ENCODE peak calls at places on chromosomes 11 and 22, in eight cellular contexts. K is aorta, U is IMR-90, T is fibroblast of mammary gland, A is tibial nerve, I is breast epithelium, F is body of pancreas, W is cardiac fibroblast. O is an unnamed sample.

GRCh38 chr11:132080121-132080520 is 709.7 kb downstream of the NTM start:
- DNase-seq in F (no peak), U (no peak), K (no peak), A (no peak), T (no peak), I (no peak), W (no peak), O (no peak)

GRCh38 chr22:24146791-24147353 is 34.4 kb upstream of the SUSD2 start:
- DNase-seq in I (no peak), K (no peak), T (peak; percentile 77), W (peak; percentile 58), F (peak; percentile 30), A (peak; percentile 24), U (peak; percentile 92), O (no peak)

GRCh38 chr11:76806608-76807205 is 23.6 kb downstream of the TSKU start:
- DNase-seq in A (no peak), K (no peak), W (no peak), U (no peak), I (peak; percentile 7), T (no peak), F (no peak), O (no peak)

GRCh38 chr11:32434387-32435151 is 770 bp downstream of the WT1 start:
- DNase-seq in T (no peak), K (no peak), U (no peak), W (peak; percentile 80), I (no peak), A (no peak), F (no peak), O (no peak)

GRCh38 chr11:1920909-1921575 is 1.5 kb downstream of the TNNT3 start:
- DNase-seq in U (no peak), W (no peak), T (no peak), F (no peak), K (peak; percentile 72), A (no peak), I (no peak), O (no peak)

GRCh38 chr22:37202706-37203105 is 9.6 kb downstream of the SSTR3 start:
- DNase-seq in I (no peak), K (peak; percentile 61), F (no peak), W (no peak), A (no peak), T (no peak), U (no peak), O (no peak)

GRCh38 chr11:70736461-70736860 is 338.1 kb downstream of the CTTN start:
- DNase-seq in F (no peak), I (no peak), U (no peak), W (no peak), K (no peak), T (no peak), A (no peak), O (no peak)

GRCh38 chr11:36035454-36035853 is 91.6 kb downstream of the LDLRAD3 start:
- DNase-seq in W (no peak), F (peak; percentile 27), U (no peak), I (no peak), A (no peak), T (no peak), K (no peak), O (no peak)

GRCh38 chr22:49373289-49373666 is 454.4 kb downstream of the BRD1 start:
- DNase-seq in T (no peak), A (no peak), I (no peak), K (no peak), U (no peak), W (no peak), F (no peak), O (no peak)

GRCh38 chr22:40348025-40348658 is 1.8 kb downstream of the ADSL start:
- DNase-seq in W (peak; percentile 76), T (peak; percentile 73), K (no peak), I (no peak), U (peak; percentile 62), A (peak; percentile 69), F (peak; percentile 48), O (peak; percentile 35)

GRCh38 chr22:31647921-31648320 is 14.1 kb downstream of the PISD start:
- DNase-seq in F (no peak), U (no peak), I (no peak), K (no peak), A (no peak), T (no peak), W (no peak), O (no peak)

GRCh38 chr22:31650391-31650790 is 11.6 kb downstream of the PISD start:
- DNase-seq in T (peak; percentile 85), U (peak; percentile 89), W (peak; percentile 95), A (no peak), F (no peak), K (no peak), I (no peak), O (no peak)

GRCh38 chr22:31647066-31647465 is 14.9 kb downstream of the PISD start:
- DNase-seq in I (no peak), K (no peak), T (no peak), A (no peak), F (no peak), U (no peak), W (no peak), O (no peak)

GRCh38 chr22:31647516-31647915 is 14.5 kb downstream of the PISD start:
- DNase-seq in T (peak; percentile 90), I (no peak), K (no peak), W (peak; percentile 93), U (peak; percentile 91), A (no peak), F (no peak), O (no peak)

DNA sequence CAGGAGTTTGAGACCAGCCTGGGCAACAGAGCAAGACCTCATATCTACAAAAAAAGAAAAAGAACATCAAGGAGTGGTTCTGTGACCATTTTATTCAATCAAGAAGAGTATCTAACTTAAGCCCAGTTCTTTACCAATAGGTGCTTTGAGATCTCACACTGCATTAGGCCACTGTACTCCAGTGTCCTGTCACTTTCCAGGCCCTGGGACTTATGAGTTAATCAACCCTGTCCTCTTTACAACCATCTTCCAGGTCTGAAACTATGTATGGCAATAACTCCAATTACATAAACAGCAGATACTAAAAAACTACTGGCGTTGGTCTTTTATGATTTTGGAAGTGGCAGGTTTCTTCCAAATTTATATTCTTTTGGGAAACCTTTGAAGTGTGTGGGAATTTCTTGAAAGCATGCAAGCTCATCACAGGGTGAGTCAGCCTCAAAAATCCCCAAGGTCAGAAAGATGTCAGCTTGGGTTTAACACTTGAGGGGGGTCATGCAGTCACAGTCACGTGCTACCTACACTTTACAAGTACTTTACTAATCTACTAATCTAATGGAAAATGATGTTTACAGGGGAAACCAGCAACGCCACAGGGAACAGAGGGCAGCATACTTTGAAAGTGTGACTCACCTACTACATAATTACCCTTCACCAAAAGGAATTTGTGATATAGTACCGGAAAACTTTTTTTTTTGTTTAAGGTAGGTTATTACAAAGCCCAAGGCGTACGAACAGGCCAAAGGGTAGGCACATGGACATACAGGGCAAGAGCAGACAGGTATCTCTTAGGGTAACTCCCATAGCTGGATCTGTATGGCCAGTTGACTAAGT is 15.6 kb downstream of the PISD start:
- DNase-seq in F (no peak), K (no peak), W (peak; percentile 97), U (peak; percentile 100), A (no peak), I (no peak), T (peak; percentile 97), O (no peak)
- H3K4me3 ChIP-seq in F (no peak overlapping the region), K (no peak overlapping the region), W (no peak overlapping the region), U (no peak overlapping the region), A (no peak overlapping the region), I (no peak overlapping the region), T (no peak overlapping the region), O (no peak overlapping the region)

GRCh38 chr11:124736738-124737137 is 3.0 kb upstream of the NRGN start:
- DNase-seq in F (no peak), T (no peak), A (peak; percentile 47), K (no peak), I (no peak), U (no peak), W (no peak), O (no peak)

GRCh38 chr11:124740277-124740882 is 638 bp downstream of the NRGN start:
- DNase-seq in U (no peak), A (no peak), T (peak; percentile 19), K (peak; percentile 87), W (peak; percentile 31), F (no peak), I (peak; percentile 49), O (peak; percentile 38)

GRCh38 chr11:124739479-124740276 is at the start of gene NRGN:
- DNase-seq in F (peak; percentile 92), K (peak; percentile 98), I (peak; percentile 86), T (peak; percentile 77), U (peak; percentile 82), W (peak; percentile 84), A (peak; percentile 86), O (peak; percentile 65)

GRCh38 chr11:124737638-124738293 is 2.0 kb upstream of the NRGN start:
- DNase-seq in T (no peak), U (no peak), K (no peak), I (no peak), A (no peak), F (no peak), W (no peak), O (no peak)

DNA sequence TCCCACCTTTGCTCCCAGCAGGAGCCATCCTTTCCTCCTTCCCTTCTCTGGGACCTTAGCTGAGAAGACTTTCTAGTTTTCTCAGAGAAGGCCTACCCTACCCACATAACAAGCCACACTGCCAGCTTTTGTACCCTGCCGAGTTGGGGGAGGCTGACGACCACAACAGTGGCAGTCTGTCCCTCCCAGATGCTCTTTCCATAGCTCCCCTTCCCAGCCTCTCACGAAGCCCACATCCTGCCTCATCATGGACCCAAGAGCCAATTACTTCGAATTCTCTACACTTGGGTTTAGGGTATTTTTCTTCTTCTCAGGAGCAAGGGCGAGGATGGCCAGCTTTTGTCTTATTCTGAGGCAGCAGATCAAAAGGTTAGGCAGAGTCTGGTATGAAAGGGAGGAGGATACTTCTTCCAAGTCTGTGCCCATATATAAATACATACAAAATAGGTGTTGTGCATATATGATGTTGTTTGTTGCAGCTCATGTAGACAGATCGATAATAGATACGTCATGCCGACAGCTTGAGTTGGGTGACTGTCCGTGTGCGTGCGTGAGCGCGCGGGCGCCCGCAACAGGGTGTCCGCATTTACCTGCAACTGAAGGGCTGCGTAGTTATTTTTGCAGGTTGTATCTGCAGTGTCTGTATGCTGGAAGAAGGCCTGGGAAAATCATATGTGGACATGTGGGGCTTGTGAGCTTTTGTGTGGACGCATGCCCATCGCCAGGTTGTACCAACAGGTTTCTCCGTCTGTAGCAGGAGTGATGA is 846 bp upstream of the NRGN start:
- DNase-seq in I (no peak), W (no peak), T (no peak), U (no peak), F (no peak), K (no peak), A (no peak), O (no peak)
- H3K4me3 ChIP-seq in I (peak overlapping the region; percentile 63), W (peak overlapping the region; percentile 58), T (peak overlapping the region; percentile 42), U (peak overlapping the region; percentile 49), F (no peak overlapping the region), K (no peak overlapping the region), A (peak overlapping the region; percentile 59), O (peak overlapping the region; percentile 69)

GRCh38 chr11:2926611-2927492 is 2.4 kb downstream of the PHLDA2 start:
- DNase-seq in W (no peak), F (no peak), U (no peak), A (no peak), T (no peak), K (peak; percentile 66), I (no peak), O (no peak)
- H3K4me3 ChIP-seq in W (no peak overlapping the region), F (no peak overlapping the region), U (no peak overlapping the region), A (no peak overlapping the region), T (peak overlapping the region; percentile 80), K (no peak overlapping the region), I (no peak overlapping the region), O (no peak overlapping the region)

DNA sequence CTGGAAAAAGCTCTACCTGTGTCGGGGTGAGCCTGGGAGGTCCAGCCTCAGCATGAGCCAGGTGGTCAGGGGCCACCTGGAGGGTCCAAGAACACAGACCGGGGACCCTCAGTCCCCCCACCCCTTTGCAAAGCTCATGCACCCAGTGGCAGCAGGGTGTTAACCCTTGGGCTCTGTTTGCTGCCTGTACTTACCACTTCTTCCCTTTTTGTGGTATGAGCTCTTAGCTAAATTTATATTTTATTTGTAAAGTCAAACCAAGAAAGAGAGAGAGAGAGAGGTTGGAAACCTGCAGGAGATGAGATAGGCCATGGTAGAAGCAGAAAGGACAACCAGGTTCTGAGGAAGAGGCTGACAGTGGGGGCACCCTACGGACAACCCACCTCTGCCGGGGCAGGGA is 29.9 kb downstream of the IL10RA start:
- DNase-seq in K (no peak), A (no peak), U (no peak), W (no peak), F (no peak), I (no peak), T (no peak), O (no peak)
- H3K4me3 ChIP-seq in K (no peak overlapping the region), A (no peak overlapping the region), U (no peak overlapping the region), W (no peak overlapping the region), F (no peak overlapping the region), I (no peak overlapping the region), T (no peak overlapping the region), O (no peak overlapping the region)

O was measured in effector memory CD4-positive, alpha-beta T cell.